ENCODE peak calls at places on chromosomes 16 and 17, in four cellular contexts. K, P, J and T are unnamed samples.

GRCh38 chr16:1105888-1106620 is 10.0 kb upstream of the C1QTNF8 start:
- DNase-seq in J (peak), K (peak), P (peak), T (peak)

GRCh38 chr16:28981517-28981916 is 3.3 kb upstream of the LAT start:
- DNase-seq in P (no peak), K (no peak), J (no peak), T (peak)

GRCh38 chr17:21370430-21370829 is 5.7 kb upstream of the KCNJ12 start:
- DNase-seq in J (peak), K (peak), P (no peak), T (no peak)

GRCh38 chr16:87298857-87299465 is 18.2 kb downstream of the C16orf95 start:
- DNase-seq in J (no peak), K (no peak), P (no peak), T (no peak)

GRCh38 chr16:49532243-49532870 is 158.8 kb downstream of the C16orf78 start:
- DNase-seq in K (no peak), P (no peak), J (peak), T (no peak)

GRCh38 chr16:55760665-55761035 is 72.2 kb downstream of the CES1 start:
- DNase-seq in P (no peak), K (peak), J (no peak), T (no peak)

GRCh38 chr16:3964686-3965290 is 84.3 kb upstream of the CREBBP start:
- DNase-seq in J (no peak), P (no peak), K (no peak), T (no peak)

GRCh38 chr17:19354123-19354522 is 8.4 kb downstream of the B9D1 start:
- DNase-seq in J (no peak), K (no peak), P (no peak), T (no peak)

GRCh38 chr16:76897816-76898215 is 293.2 kb upstream of the MON1B start:
- DNase-seq in P (no peak), J (no peak), K (no peak), T (no peak)

GRCh38 chr17:41894791-41895331 is 23.9 kb downstream of the ACLY start:
- DNase-seq in J (no peak), K (peak), P (no peak), T (no peak)

GRCh38 chr17:45405250-45406086 is 27.2 kb downstream of the ARHGAP27 start:
- DNase-seq in P (no peak), K (peak), J (no peak), T (no peak)

GRCh38 chr17:3574231-3574630 is 16.6 kb upstream of the TRPV3 start:
- DNase-seq in K (no peak), J (no peak), P (no peak), T (no peak)

GRCh38 chr16:84088695-84089395 is 27.9 kb downstream of the MBTPS1 start:
- DNase-seq in K (peak), J (no peak), P (no peak), T (peak)

GRCh38 chr17:49061524-49061943 is 64.3 kb downstream of the IGF2BP1 start:
- DNase-seq in J (no peak), K (no peak), P (no peak), T (no peak)

GRCh38 chr16:67277294-67277998 is 1.9 kb upstream of the PLEKHG4 start:
- DNase-seq in J (no peak), P (no peak), K (no peak), T (peak)

GRCh38 chr17:66514227-66514806 is 211.9 kb downstream of the PRKCA start:
- DNase-seq in J (no peak), K (no peak), P (no peak), T (no peak)